ENCODE peak calls at places on chromosomes 16 and 17, in eight cellular contexts. One of them, this sample, is unnamed.

GRCh38 chr16:87457724-87458423 is 35.0 kb downstream of the ZCCHC14 start:
- DNase-seq in cardiac muscle cell: peak
- DNase-seq in Caki2: peak
- DNase-seq in Panc1: peak
- DNase-seq in cardiac fibroblast: peak
- DNase-seq in T-helper 17 cell: no peak
- DNase-seq in iPS-NIHi11: no peak
- DNase-seq in amygdala: no peak
- DNase-seq in this sample: no peak

GRCh38 chr16:8869212-8869987 is 594 bp upstream of the CARHSP1 start:
- DNase-seq in cardiac fibroblast: no peak
- DNase-seq in amygdala: no peak
- DNase-seq in T-helper 17 cell: no peak
- DNase-seq in Panc1: no peak
- DNase-seq in Caki2: no peak
- DNase-seq in iPS-NIHi11: peak
- DNase-seq in cardiac muscle cell: no peak
- DNase-seq in this sample: no peak

GRCh38 chr17:78454346-78454745 is 75.9 kb downstream of the PGS1 start:
- DNase-seq in T-helper 17 cell: no peak
- DNase-seq in cardiac muscle cell: no peak
- DNase-seq in iPS-NIHi11: no peak
- DNase-seq in amygdala: no peak
- DNase-seq in Panc1: no peak
- DNase-seq in cardiac fibroblast: no peak
- DNase-seq in Caki2: no peak
- DNase-seq in this sample: no peak

GRCh38 chr17:13544292-13544691 is 57.4 kb downstream of the HS3ST3A1 start:
- DNase-seq in cardiac fibroblast: peak
- DNase-seq in iPS-NIHi11: no peak
- DNase-seq in Panc1: no peak
- DNase-seq in T-helper 17 cell: no peak
- DNase-seq in Caki2: peak
- DNase-seq in cardiac muscle cell: peak
- DNase-seq in amygdala: no peak
- DNase-seq in this sample: no peak

GRCh38 chr17:3002538-3003301 is 60.7 kb downstream of the OR1D5 start:
- DNase-seq in cardiac muscle cell: no peak
- DNase-seq in amygdala: no peak
- DNase-seq in iPS-NIHi11: no peak
- DNase-seq in cardiac fibroblast: no peak
- DNase-seq in Caki2: no peak
- DNase-seq in Panc1: no peak
- DNase-seq in T-helper 17 cell: no peak
- DNase-seq in this sample: no peak

GRCh38 chr16:48720266-48720665 is 110.3 kb upstream of the N4BP1 start:
- DNase-seq in cardiac fibroblast: peak
- DNase-seq in amygdala: no peak
- DNase-seq in Caki2: peak
- DNase-seq in iPS-NIHi11: peak
- DNase-seq in T-helper 17 cell: no peak
- DNase-seq in Panc1: no peak
- DNase-seq in cardiac muscle cell: no peak
- DNase-seq in this sample: no peak

GRCh38 chr17:38595892-38596291 is 9.9 kb downstream of the SRCIN1 start:
- DNase-seq in cardiac fibroblast: no peak
- DNase-seq in cardiac muscle cell: no peak
- DNase-seq in iPS-NIHi11: no peak
- DNase-seq in Panc1: no peak
- DNase-seq in amygdala: no peak
- DNase-seq in T-helper 17 cell: no peak
- DNase-seq in Caki2: no peak
- DNase-seq in this sample: no peak

GRCh38 chr17:62085511-62086408 is 20.7 kb upstream of the MED13 start:
- DNase-seq in Panc1: no peak
- DNase-seq in cardiac fibroblast: peak
- DNase-seq in iPS-NIHi11: no peak
- DNase-seq in T-helper 17 cell: no peak
- DNase-seq in amygdala: no peak
- DNase-seq in Caki2: no peak
- DNase-seq in cardiac muscle cell: no peak
- DNase-seq in this sample: no peak

This sample was measured in substantia nigra.